ENCODE peak calls at places on chromosomes 13 and 19, in six cellular contexts. E is breast epithelium, R is right lobe of liver, I is thoracic aorta, N is lower leg skin, U is astrocyte. Y is an unnamed sample.
A peak's percentile ranks its signal among the peaks of the same experiment; 100 is the strongest.

GRCh38 chr19:928471-929259 is 2.8 kb downstream of the ARID3A start:
- DNase-seq in E (no peak), R (no peak), I (no peak), N (no peak), U (no peak), Y (no peak)

GRCh38 chr19:38862321-38863059 is 12.7 kb upstream of the HNRNPL start:
- DNase-seq in E (no peak), R (no peak), I (no peak), N (no peak), U (no peak), Y (no peak)

GRCh38 chr13:35712907-35713685 is 236.6 kb upstream of the MAB21L1 start:
- DNase-seq in E (no peak), R (no peak), I (no peak), N (no peak), U (peak; percentile 39), Y (no peak)

GRCh38 chr13:20719783-20720182 is 16.3 kb downstream of the IL17D start:
- DNase-seq in E (no peak), R (no peak), I (no peak), N (no peak), U (no peak), Y (no peak)

GRCh38 chr19:54133957-54134590 is 3.5 kb upstream of the CNOT3 start:
- DNase-seq in E (no peak), R (no peak), I (no peak), N (no peak), U (no peak), Y (no peak)

GRCh38 chr13:31045621-31046081 is 113.2 kb downstream of the TEX26 start:
- DNase-seq in E (peak; percentile 61), R (no peak), I (peak; percentile 9), N (peak; percentile 90), U (peak; percentile 95), Y (peak; percentile 43)

GRCh38 chr19:19050104-19050503 is 13.7 kb upstream of the SLC25A42 start:
- DNase-seq in E (no peak), R (no peak), I (no peak), N (no peak), U (no peak), Y (no peak)

GRCh38 chr13:105778196-105778595 is 757.3 kb downstream of the EFNB2 start:
- DNase-seq in E (no peak), R (no peak), I (no peak), N (no peak), U (peak; percentile 92), Y (no peak)

GRCh38 chr13:79070343-79070974 is 335.6 kb downstream of the RBM26 start:
- DNase-seq in E (no peak), R (no peak), I (no peak), N (no peak), U (no peak), Y (no peak)

GRCh38 chr13:38494445-38494844 is 144.8 kb downstream of the UFM1 start:
- DNase-seq in E (no peak), R (no peak), I (no peak), N (no peak), U (no peak), Y (no peak)

GRCh38 chr19:40614595-40615411 is 13.6 kb downstream of the LTBP4 start:
- DNase-seq in E (no peak), R (no peak), I (no peak), N (peak; percentile 97), U (peak; percentile 98), Y (peak; percentile 79)

GRCh38 chr19:54430306-54431254 is 15.3 kb downstream of the TTYH1 start:
- DNase-seq in E (no peak), R (no peak), I (no peak), N (no peak), U (no peak), Y (peak; percentile 77)

GRCh38 chr19:10450853-10451609 is 30.7 kb downstream of the PDE4A start:
- DNase-seq in E (no peak), R (no peak), I (no peak), N (no peak), U (no peak), Y (no peak)

GRCh38 chr13:32737111-32737571 is 150.9 kb downstream of the PDS5B start:
- DNase-seq in E (no peak), R (no peak), I (no peak), N (no peak), U (peak; percentile 11), Y (peak; percentile 26)

GRCh38 chr13:33258437-33259193 is 26.9 kb downstream of the STARD13 start:
- DNase-seq in E (no peak), R (no peak), I (no peak), N (no peak), U (no peak), Y (no peak)

GRCh38 chr13:20049558-20050473 is 91.3 kb downstream of the ZMYM2 start:
- DNase-seq in E (no peak), R (no peak), I (no peak), N (no peak), U (no peak), Y (no peak)

GRCh38 chr13:44064376-44064775 is 184.7 kb downstream of the LACC1 start:
- DNase-seq in E (no peak), R (no peak), I (no peak), N (no peak), U (no peak), Y (no peak)

GRCh38 chr13:51997641-51998330 is 13.5 kb downstream of the ATP7B start:
- DNase-seq in E (no peak), R (no peak), I (no peak), N (no peak), U (no peak), Y (no peak)

GRCh38 chr13:37960427-37960826 is 90.9 kb upstream of the TRPC4 start:
- DNase-seq in E (no peak), R (no peak), I (no peak), N (no peak), U (no peak), Y (no peak)

GRCh38 chr19:15403151-15403531 is 15.6 kb downstream of the AKAP8L start:
- DNase-seq in E (no peak), R (no peak), I (no peak), N (no peak), U (no peak), Y (no peak)

GRCh38 chr19:46404884-46405658 is 8.3 kb downstream of the CCDC8 start:
- DNase-seq in E (no peak), R (no peak), I (no peak), N (no peak), U (no peak), Y (no peak)

GRCh38 chr19:12035220-12036172 is at the start of gene ZNF433:
- DNase-seq in E (peak; percentile 98), R (peak; percentile 96), I (peak; percentile 83), N (peak; percentile 99), U (peak; percentile 66), Y (peak; percentile 93)

GRCh38 chr13:93244141-93244917 is 17.7 kb downstream of the GPC6 start:
- DNase-seq in E (no peak), R (no peak), I (no peak), N (no peak), U (peak; percentile 75), Y (no peak)

GRCh38 chr13:45063261-45063870 is 56.9 kb upstream of the GTF2F2 start:
- DNase-seq in E (no peak), R (no peak), I (no peak), N (no peak), U (peak; percentile 88), Y (no peak)

GRCh38 chr19:5023128-5023571 is 54.2 kb downstream of the KDM4B start:
- DNase-seq in E (peak; percentile 75), R (no peak), I (no peak), N (no peak), U (no peak), Y (no peak)

GRCh38 chr13:109326601-109327000 is 459.8 kb downstream of the IRS2 start:
- DNase-seq in E (no peak), R (no peak), I (no peak), N (no peak), U (no peak), Y (no peak)

GRCh38 chr13:73893833-73894232 is 240.4 kb downstream of the KLF12 start:
- DNase-seq in E (no peak), R (no peak), I (no peak), N (no peak), U (no peak), Y (no peak)

GRCh38 chr13:88526186-88526852 is 855.1 kb downstream of the SLITRK5 start:
- DNase-seq in E (no peak), R (no peak), I (no peak), N (no peak), U (no peak), Y (no peak)

GRCh38 chr13:42990147-42990990 is 1.7 kb downstream of the EPSTI1 start:
- DNase-seq in E (no peak), R (no peak), I (no peak), N (no peak), U (no peak), Y (peak; percentile 43)

GRCh38 chr19:48861313-48861712 is 7.1 kb downstream of the PLEKHA4 start:
- DNase-seq in E (no peak), R (no peak), I (no peak), N (no peak), U (no peak), Y (no peak)

DNA sequence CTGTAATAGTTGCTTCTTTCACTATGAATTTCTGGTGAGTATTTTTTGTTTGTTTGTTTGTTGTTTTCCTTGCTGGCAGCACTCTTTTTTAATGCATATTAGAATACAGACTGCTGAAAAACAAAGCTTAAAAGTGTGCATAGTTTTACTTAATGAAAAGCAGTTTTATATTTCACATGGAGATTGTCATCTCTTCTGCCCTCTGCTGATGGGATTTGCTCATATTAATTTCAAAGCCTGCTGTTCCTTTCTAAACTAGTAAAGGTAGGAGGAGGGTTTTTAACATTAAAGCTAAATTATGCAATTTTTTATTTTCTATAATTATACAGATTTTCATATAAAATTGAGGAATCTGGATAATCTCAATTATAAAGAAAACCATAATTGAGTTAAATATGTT is 692.6 kb upstream of the SLITRK1 start:
- DNase-seq in E (no peak), R (no peak), I (no peak), N (no peak), U (peak; percentile 12), Y (no peak)
- TF ChIP-seq CTCF in E (no peak), R (no peak), I (no peak), N (no peak), U (peak; percentile 25), Y (no peak)

GRCh38 chr19:30168760-30169159 is 203.4 kb upstream of the ZNF536 start:
- DNase-seq in E (no peak), R (no peak), I (no peak), N (no peak), U (no peak), Y (no peak)
- TF ChIP-seq CTCF in E (no peak), R (no peak), I (no peak), N (no peak), U (no peak), Y (no peak)

GRCh38 chr19:7004313-7004931 is 16.8 kb downstream of the MBD3L2B start:
- DNase-seq in E (no peak), R (no peak), I (no peak), N (no peak), U (no peak), Y (no peak)
- TF ChIP-seq CTCF in E (no peak), R (no peak), I (no peak), N (no peak), U (no peak), Y (peak; percentile 46)

GRCh38 chr19:31461814-31462539 is 112.7 kb upstream of the TSHZ3 start:
- DNase-seq in E (no peak), R (no peak), I (no peak), N (no peak), U (peak; percentile 6), Y (no peak)
- TF ChIP-seq CTCF in E (no peak), R (no peak), I (no peak), N (no peak), U (no peak), Y (no peak)

GRCh38 chr13:99830931-99831330 is 140.6 kb downstream of the ZIC5 start:
- DNase-seq in E (no peak), R (no peak), I (no peak), N (no peak), U (no peak), Y (no peak)
- TF ChIP-seq CTCF in E (no peak), R (no peak), I (no peak), N (no peak), U (no peak), Y (no peak)

Y was measured in GM10248.